ENCODE peak calls at places on chromosome 17, in eight cellular contexts. J is right cardiac atrium, A is mesendoderm, D is A549, F is left lung, G is GM23338, O is cardiac muscle cell, U is adrenal gland. M is an unnamed sample.

GRCh38 chr17:74738051-74738996 is 1.3 kb downstream of the RAB37 start:
- DNase-seq in J (peak; percentile 77), A (no peak), D (no peak), F (no peak), G (no peak), O (peak; percentile 39), U (no peak), M (peak; percentile 53)

GRCh38 chr17:80191720-80192265 is 22.0 kb downstream of the CARD14 start:
- DNase-seq in J (no peak), A (no peak), D (no peak), F (no peak), G (no peak), O (peak; percentile 42), U (no peak), M (no peak)

GRCh38 chr17:74881073-74881472 is 8.3 kb upstream of the FDXR start:
- DNase-seq in J (no peak), A (no peak), D (no peak), F (no peak), G (no peak), O (no peak), U (no peak), M (no peak)

GRCh38 chr17:7523033-7523432 is 25.8 kb upstream of the TNFSF12 start:
- DNase-seq in J (no peak), A (peak; percentile 90), D (no peak), F (no peak), G (peak; percentile 94), O (peak; percentile 22), U (peak; percentile 40), M (no peak)

GRCh38 chr17:77323413-77324171 is 182.8 kb downstream of the SEC14L1 start:
- DNase-seq in J (peak; percentile 84), A (no peak), D (peak; percentile 77), F (peak; percentile 84), G (no peak), O (peak; percentile 91), U (peak; percentile 81), M (no peak)

GRCh38 chr17:13036776-13037175 is 18.9 kb upstream of the ELAC2 start:
- DNase-seq in J (no peak), A (no peak), D (no peak), F (no peak), G (no peak), O (peak; percentile 13), U (no peak), M (no peak)

GRCh38 chr17:78774956-78775571 is 7.0 kb downstream of the CYTH1 start:
- DNase-seq in J (no peak), A (no peak), D (no peak), F (no peak), G (no peak), O (no peak), U (no peak), M (no peak)

GRCh38 chr17:17538417-17539391 is 42.5 kb upstream of the RASD1 start:
- DNase-seq in J (peak; percentile 11), A (no peak), D (peak; percentile 82), F (no peak), G (no peak), O (peak; percentile 18), U (no peak), M (no peak)

GRCh38 chr17:40251576-40251975 is 32.5 kb downstream of the WIPF2 start:
- DNase-seq in J (no peak), A (no peak), D (peak; percentile 58), F (no peak), G (no peak), O (peak; percentile 80), U (peak; percentile 70), M (no peak)

GRCh38 chr17:80977172-80977571 is 14.5 kb upstream of the CHMP6 start:
- DNase-seq in J (no peak), A (no peak), D (no peak), F (no peak), G (no peak), O (no peak), U (no peak), M (no peak)

GRCh38 chr17:32525116-32525515 is 38.3 kb downstream of the CDK5R1 start:
- DNase-seq in J (no peak), A (peak; percentile 43), D (no peak), F (no peak), G (no peak), O (peak; percentile 52), U (no peak), M (no peak)

GRCh38 chr17:34241062-34241461 is 14.0 kb upstream of the CCL2 start:
- DNase-seq in J (peak; percentile 91), A (no peak), D (no peak), F (no peak), G (no peak), O (peak; percentile 63), U (peak; percentile 60), M (peak; percentile 87)

GRCh38 chr17:31531336-31532160 is 140.1 kb downstream of the RAB11FIP4 start:
- DNase-seq in J (no peak), A (no peak), D (no peak), F (no peak), G (no peak), O (no peak), U (no peak), M (no peak)

GRCh38 chr17:32722733-32723132 is 154.2 kb downstream of the MYO1D start:
- DNase-seq in J (no peak), A (no peak), D (no peak), F (no peak), G (no peak), O (peak; percentile 21), U (no peak), M (no peak)

DNA sequence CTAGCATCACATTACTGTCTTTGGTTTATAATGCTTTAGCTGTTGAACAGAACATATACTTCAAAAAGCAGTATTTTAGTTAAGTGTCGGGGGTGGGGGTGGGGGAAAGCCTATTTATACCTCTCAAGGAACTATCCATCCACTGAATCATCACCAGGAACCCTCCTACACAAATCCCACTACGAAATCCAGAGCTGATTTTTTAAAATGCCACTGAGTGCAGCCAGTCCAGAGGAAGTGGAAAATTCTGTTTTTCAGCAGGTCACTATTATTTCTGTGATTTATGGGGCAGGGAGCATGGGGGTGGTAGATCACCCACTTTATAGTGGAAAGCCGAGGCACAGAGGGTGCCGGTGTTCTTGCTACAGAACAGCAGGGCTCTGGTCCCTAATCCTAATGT is 284.1 kb downstream of the SOX9 start:
- DNase-seq in J (no peak), A (no peak), D (no peak), F (no peak), G (no peak), O (peak; percentile 56), U (no peak), M (no peak)
- H3K4me1 ChIP-seq in J (no peaks in the 10 kb centered on the region), A (peaks cover 2% of the 10 kb centered on the region), D (peaks cover 75% of the 10 kb centered on the region), F (peaks cover 4% of the 10 kb centered on the region), G (no peaks in the 10 kb centered on the region), O (no peaks in the 10 kb centered on the region), U (peaks cover 9% of the 10 kb centered on the region), M (peaks cover 13% of the 10 kb centered on the region)

GRCh38 chr17:62062313-62062712 is 2.8 kb downstream of the MED13 start:
- DNase-seq in J (no peak), A (no peak), D (no peak), F (no peak), G (no peak), O (peak; percentile 14), U (no peak), M (no peak)
- H3K4me1 ChIP-seq in J (peaks cover 3% of the 10 kb centered on the region), A (peaks cover 1% of the 10 kb centered on the region), D (peaks cover 59% of the 10 kb centered on the region), F (peaks cover 22% of the 10 kb centered on the region), G (peaks cover 26% of the 10 kb centered on the region), O (peaks cover 28% of the 10 kb centered on the region), U (peaks cover 41% of the 10 kb centered on the region), M (peaks cover 79% of the 10 kb centered on the region)

GRCh38 chr17:4838306-4838785 is 5.2 kb downstream of the MINK1 start:
- DNase-seq in J (no peak), A (no peak), D (no peak), F (no peak), G (no peak), O (no peak), U (no peak), M (no peak)

GRCh38 chr17:4833941-4834501 is 881 bp downstream of the MINK1 start:
- DNase-seq in J (no peak), A (peak; percentile 37), D (no peak), F (no peak), G (peak; percentile 43), O (peak; percentile 53), U (peak; percentile 37), M (no peak)

GRCh38 chr17:4837471-4838305 is 4.5 kb downstream of the MINK1 start:
- DNase-seq in J (peak; percentile 63), A (no peak), D (no peak), F (no peak), G (no peak), O (no peak), U (no peak), M (peak; percentile 41)

GRCh38 chr17:4834621-4835020 is 1.5 kb downstream of the MINK1 start:
- DNase-seq in J (no peak), A (no peak), D (no peak), F (no peak), G (no peak), O (no peak), U (no peak), M (no peak)

GRCh38 chr17:4836221-4836620 is 3.1 kb downstream of the MINK1 start:
- DNase-seq in J (no peak), A (no peak), D (no peak), F (no peak), G (no peak), O (no peak), U (no peak), M (no peak)
- H3K4me1 ChIP-seq in J (peaks cover 15% of the 10 kb centered on the region), A (peaks cover 3% of the 10 kb centered on the region), D (peaks cover 37% of the 10 kb centered on the region), F (peaks cover 17% of the 10 kb centered on the region), G (peaks cover 15% of the 10 kb centered on the region), O (peaks cover 26% of the 10 kb centered on the region), U (peaks cover 60% of the 10 kb centered on the region), M (peaks cover 78% of the 10 kb centered on the region)

DNA sequence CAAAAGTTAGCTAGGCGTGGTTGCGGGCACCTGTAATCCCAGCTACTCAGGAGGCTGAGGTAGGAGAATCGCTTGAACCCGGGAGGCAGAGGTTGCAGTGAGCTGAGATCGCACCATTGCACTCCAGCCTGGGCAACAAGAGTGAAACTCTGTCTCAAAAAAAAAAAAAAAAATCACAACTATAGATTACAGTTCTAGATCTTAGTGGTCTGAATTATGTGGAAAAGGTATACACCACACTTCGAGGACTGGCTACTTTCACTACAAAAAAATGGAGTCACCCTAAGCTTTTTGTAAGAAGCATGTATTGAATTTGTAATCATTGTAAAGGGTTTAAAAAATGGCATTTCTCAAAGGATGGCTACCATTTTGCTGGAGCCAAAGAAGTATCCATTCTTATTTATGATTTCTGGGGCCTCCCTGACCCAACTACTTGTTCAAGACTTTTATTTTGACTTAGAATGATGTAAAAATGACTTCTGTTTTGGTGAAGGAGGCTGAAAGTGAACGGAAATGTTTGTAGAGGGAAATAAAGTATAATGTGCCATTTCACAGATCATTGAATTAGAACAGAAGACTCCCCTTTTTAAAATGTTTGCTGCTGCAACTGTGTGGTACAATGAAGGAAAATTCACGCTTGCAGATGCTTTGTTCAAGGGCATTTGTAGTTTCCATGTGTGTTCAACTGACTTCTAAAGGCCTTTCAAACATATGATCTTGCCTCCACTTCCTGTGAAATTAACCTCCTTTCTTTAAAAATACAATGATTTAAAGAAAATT is 37.1 kb upstream of the NOL11 start:
- DNase-seq in J (no peak), A (no peak), D (no peak), F (no peak), G (no peak), O (no peak), U (no peak), M (no peak)
- H3K4me1 ChIP-seq in J (no peaks in the 10 kb centered on the region), A (no peaks in the 10 kb centered on the region), D (no peaks in the 10 kb centered on the region), F (no peaks in the 10 kb centered on the region), G (no peaks in the 10 kb centered on the region), O (peaks cover 8% of the 10 kb centered on the region), U (peaks cover 4% of the 10 kb centered on the region), M (peaks cover 17% of the 10 kb centered on the region)

DNA sequence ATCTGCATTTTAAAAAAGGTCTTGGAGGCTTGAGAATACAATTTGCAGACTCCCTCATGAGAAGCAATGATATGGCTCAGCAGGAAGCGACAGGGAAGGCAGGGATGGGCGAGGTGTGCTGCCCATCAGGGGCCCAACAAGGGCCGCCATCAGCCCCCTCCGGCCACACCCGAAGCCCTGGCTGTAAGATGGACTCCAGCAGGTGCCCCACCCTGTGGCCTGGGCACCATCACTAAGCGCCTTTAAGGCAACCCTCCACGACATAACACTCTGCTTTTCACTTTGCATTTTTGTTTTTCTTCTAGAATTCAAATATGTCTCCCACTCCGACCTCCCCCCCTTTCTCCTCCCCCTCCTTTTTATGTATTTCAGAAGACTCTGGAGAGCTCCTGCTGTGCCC is 52.2 kb upstream of the RCVRN start:
- DNase-seq in J (no peak), A (no peak), D (no peak), F (no peak), G (no peak), O (no peak), U (no peak), M (no peak)
- H3K4me1 ChIP-seq in J (no peaks in the 10 kb centered on the region), A (no peaks in the 10 kb centered on the region), D (peaks cover 4% of the 10 kb centered on the region), F (no peaks in the 10 kb centered on the region), G (peaks cover 16% of the 10 kb centered on the region), O (no peaks in the 10 kb centered on the region), U (no peaks in the 10 kb centered on the region), M (peaks cover 13% of the 10 kb centered on the region)

M was measured in left ventricle myocardium inferior.